ENCODE peak calls at places on chromosome 9, in seven cellular contexts. Y, X, K, P, U, I and G are unnamed samples.

GRCh38 chr9:87498046-87498815 is 564 bp downstream of the DAPK1 start:
- DNase-seq in Y (peak), X (no peak), K (peak), P (peak), U (peak), I (peak), G (peak)

GRCh38 chr9:118609355-118610044 is 759.7 kb downstream of the BRINP1 start:
- DNase-seq in Y (no peak), X (no peak), K (peak), P (peak), U (peak), I (peak), G (no peak)

GRCh38 chr9:108850293-108850897 is 5.4 kb downstream of the ACTL7B start:
- DNase-seq in Y (peak), X (no peak), K (peak), P (peak), U (peak), I (peak), G (peak)

GRCh38 chr9:82560457-82560904 is 502.5 kb downstream of the RASEF start:
- DNase-seq in Y (no peak), X (no peak), K (no peak), P (no peak), U (no peak), I (no peak), G (no peak)

GRCh38 chr9:78871452-78872331 is 574.8 kb downstream of the PSAT1 start:
- DNase-seq in Y (peak), X (no peak), K (peak), P (peak), U (peak), I (peak), G (no peak)

GRCh38 chr9:92097997-92098482 is 17.2 kb downstream of the SPTLC1 start:
- DNase-seq in Y (peak), X (peak), K (no peak), P (peak), U (no peak), I (peak), G (no peak)

GRCh38 chr9:26650325-26650724 is 242.3 kb downstream of the CAAP1 start:
- DNase-seq in Y (no peak), X (no peak), K (no peak), P (no peak), U (no peak), I (no peak), G (no peak)

GRCh38 chr9:21854594-21854993 is 52.2 kb downstream of the MTAP start:
- DNase-seq in Y (peak), X (no peak), K (peak), P (peak), U (no peak), I (peak), G (no peak)

GRCh38 chr9:7027996-7028395 is 270.2 kb downstream of the KDM4C start:
- DNase-seq in Y (no peak), X (no peak), K (no peak), P (no peak), U (no peak), I (no peak), G (no peak)

GRCh38 chr9:124392855-124393460 is 22.3 kb downstream of the PSMB7 start:
- DNase-seq in Y (peak), X (no peak), K (peak), P (peak), U (peak), I (peak), G (peak)

GRCh38 chr9:111163738-111164399 is 125.6 kb upstream of the LPAR1 start:
- DNase-seq in Y (no peak), X (no peak), K (no peak), P (peak), U (no peak), I (no peak), G (no peak)

GRCh38 chr9:5748438-5748837 is 84.5 kb downstream of the ERMP1 start:
- DNase-seq in Y (no peak), X (no peak), K (no peak), P (no peak), U (no peak), I (no peak), G (no peak)

GRCh38 chr9:129014611-129015010 is 13.5 kb downstream of the SH3GLB2 start:
- DNase-seq in Y (no peak), X (no peak), K (no peak), P (no peak), U (no peak), I (no peak), G (no peak)

GRCh38 chr9:110257097-110257955 is 1.0 kb upstream of the TXN start:
- DNase-seq in Y (peak), X (no peak), K (no peak), P (no peak), U (no peak), I (peak), G (no peak)

GRCh38 chr9:14127656-14128055 is 186.3 kb downstream of the NFIB start:
- DNase-seq in Y (no peak), X (no peak), K (no peak), P (peak), U (no peak), I (no peak), G (no peak)

GRCh38 chr9:93276973-93277372 is 93.0 kb downstream of the WNK2 start:
- DNase-seq in Y (no peak), X (no peak), K (no peak), P (no peak), U (no peak), I (no peak), G (no peak)

GRCh38 chr9:129237195-129237611 is 59.1 kb upstream of the IER5L start:
- DNase-seq in Y (peak), X (peak), K (peak), P (peak), U (peak), I (peak), G (peak)

GRCh38 chr9:35603506-35603985 is 1.5 kb upstream of the TESK1 start:
- DNase-seq in Y (no peak), X (no peak), K (no peak), P (peak), U (peak), I (no peak), G (peak)

GRCh38 chr9:81564632-81565031 is 124.7 kb downstream of the TLE1 start:
- DNase-seq in Y (no peak), X (no peak), K (no peak), P (peak), U (no peak), I (no peak), G (no peak)

GRCh38 chr9:116574027-116574679 is 113.0 kb upstream of the TRIM32 start:
- DNase-seq in Y (peak), X (no peak), K (no peak), P (peak), U (no peak), I (no peak), G (no peak)

GRCh38 chr9:134887686-134888602 is 7.3 kb downstream of the FCN2 start:
- DNase-seq in Y (no peak), X (no peak), K (no peak), P (no peak), U (no peak), I (no peak), G (no peak)

GRCh38 chr9:95852059-95853032 is 23.1 kb upstream of the ERCC6L2 start:
- DNase-seq in Y (peak), X (no peak), K (peak), P (peak), U (no peak), I (peak), G (peak)

GRCh38 chr9:136566899-136567298 is 21.1 kb upstream of the NOTCH1 start:
- DNase-seq in Y (no peak), X (no peak), K (no peak), P (peak), U (no peak), I (no peak), G (no peak)

GRCh38 chr9:137665697-137666504 is 47.1 kb downstream of the EHMT1 start:
- DNase-seq in Y (peak), X (no peak), K (no peak), P (peak), U (peak), I (peak), G (no peak)